ENCODE peak calls at places on chromosomes 7 and 10, in five cellular contexts. O is osteoblast, E is breast epithelium, U is spleen, J is psoas muscle. P is an unnamed sample.

GRCh38 chr10:121597504-121598241 is 571 bp downstream of the FGFR2 start:
- DNase-seq in E (no peak), U (no peak), J (no peak), O (no peak), P (peak; percentile 16)

GRCh38 chr10:17528296-17528862 is 74.0 kb upstream of the ST8SIA6 start:
- DNase-seq in U (no peak), J (no peak), O (no peak), E (no peak), P (no peak)

GRCh38 chr7:25615005-25615404 is 386.7 kb upstream of the NPVF start:
- DNase-seq in O (no peak), J (no peak), E (no peak), U (no peak), P (no peak)

GRCh38 chr10:79939969-79940368 is 8.9 kb downstream of the SFTPD start:
- DNase-seq in U (no peak), O (no peak), J (no peak), E (no peak), P (no peak)

GRCh38 chr10:60353519-60354258 is 36.0 kb downstream of the ANK3 start:
- DNase-seq in E (no peak), U (no peak), J (no peak), O (peak; percentile 80), P (peak; percentile 16)

GRCh38 chr10:89279449-89279869 is 22.4 kb upstream of the IFIT2 start:
- DNase-seq in U (no peak), E (no peak), J (no peak), O (no peak), P (peak; percentile 27)

GRCh38 chr10:78524941-78525340 is 491.3 kb downstream of the RPS24 start:
- DNase-seq in J (no peak), U (no peak), O (no peak), E (no peak), P (no peak)

GRCh38 chr10:7550038-7550437 is 116.7 kb downstream of the ITIH5 start:
- DNase-seq in O (no peak), U (no peak), J (no peak), E (no peak), P (no peak)

GRCh38 chr7:132317856-132318255 is 258.4 kb downstream of the PLXNA4 start:
- DNase-seq in E (no peak), J (no peak), U (no peak), O (peak; percentile 43), P (no peak)
- H3K27me3 ChIP-seq in E (no peaks in the 10 kb centered on the region), J (peaks cover 13% of the 10 kb centered on the region), U (peaks cover 26% of the 10 kb centered on the region), O (no peaks in the 10 kb centered on the region), P (no peaks in the 10 kb centered on the region)

GRCh38 chr7:155645652-155646051 is 1.2 kb downstream of the RBM33 start:
- DNase-seq in E (no peak), J (no peak), O (peak; percentile 55), U (no peak), P (no peak)

GRCh38 chr7:155647302-155647701 is 2.8 kb downstream of the RBM33 start:
- DNase-seq in E (no peak), O (no peak), U (no peak), J (no peak), P (no peak)

GRCh38 chr7:155644971-155645509 is 579 bp downstream of the RBM33 start:
- DNase-seq in E (peak; percentile 32), U (peak; percentile 83), O (peak; percentile 71), J (peak; percentile 64), P (peak; percentile 18)

GRCh38 chr7:155647734-155648133 is 3.3 kb downstream of the RBM33 start:
- DNase-seq in U (no peak), E (no peak), J (no peak), O (no peak), P (no peak)

GRCh38 chr7:155646669-155647068 is 2.2 kb downstream of the RBM33 start:
- DNase-seq in U (no peak), J (no peak), O (peak; percentile 52), E (no peak), P (no peak)
- H3K4me3 ChIP-seq in U (no peak overlapping the region), J (peak overlapping the region; percentile 99), O (no peak overlapping the region), E (no peak overlapping the region), P (no peak overlapping the region)

GRCh38 chr10:75208177-75208576 is 2.4 kb upstream of the VDAC2 start:
- DNase-seq in E (peak; percentile 36), J (no peak), U (no peak), O (peak; percentile 80), P (no peak)
- H3K4me1 ChIP-seq in E (peaks cover 2% of the 10 kb centered on the region), J (peaks cover 48% of the 10 kb centered on the region), U (peaks cover 24% of the 10 kb centered on the region), O (peaks cover 26% of the 10 kb centered on the region), P (peaks cover 42% of the 10 kb centered on the region)

GRCh38 chr10:3203972-3204371 is 31.4 kb upstream of the PITRM1 start:
- DNase-seq in E (no peak), O (no peak), J (no peak), U (no peak), P (no peak)
- H3K27me3 ChIP-seq in E (no peaks in the 10 kb centered on the region), O (peaks cover 22% of the 10 kb centered on the region), J (no peaks in the 10 kb centered on the region), U (no peaks in the 10 kb centered on the region), P (no peaks in the 10 kb centered on the region)

P was measured in heart right ventricle.